ENCODE peak calls at places on chromosome 17, in eight cellular contexts. One of them, this sample, is unnamed.

GRCh38 chr17:51398647-51399046 is 138.3 kb downstream of the UTP18 start:
- DNase-seq in fibroblast of pulmonary artery: no peak
- DNase-seq in left ventricle myocardium inferior: no peak
- DNase-seq in D341Med: no peak
- DNase-seq in EH: no peak
- DNase-seq in stromal cell of bone marrow: no peak
- DNase-seq in frontal cortex: no peak
- DNase-seq in heart right ventricle: no peak
- DNase-seq in this sample: no peak

GRCh38 chr17:71801301-71801700 is 319.5 kb upstream of the SOX9 start:
- DNase-seq in fibroblast of pulmonary artery: no peak
- DNase-seq in left ventricle myocardium inferior: no peak
- DNase-seq in D341Med: no peak
- DNase-seq in EH: no peak
- DNase-seq in stromal cell of bone marrow: peak
- DNase-seq in frontal cortex: peak
- DNase-seq in heart right ventricle: no peak
- DNase-seq in this sample: peak

GRCh38 chr17:75783803-75784472 is 668 bp upstream of the UNK start:
- DNase-seq in fibroblast of pulmonary artery: no peak
- DNase-seq in left ventricle myocardium inferior: no peak
- DNase-seq in D341Med: no peak
- DNase-seq in EH: no peak
- DNase-seq in stromal cell of bone marrow: no peak
- DNase-seq in frontal cortex: no peak
- DNase-seq in heart right ventricle: no peak
- DNase-seq in this sample: no peak

GRCh38 chr17:59469786-59470485 is 95.5 kb upstream of the DHX40 start:
- DNase-seq in fibroblast of pulmonary artery: no peak
- DNase-seq in left ventricle myocardium inferior: no peak
- DNase-seq in D341Med: no peak
- DNase-seq in EH: no peak
- DNase-seq in stromal cell of bone marrow: no peak
- DNase-seq in frontal cortex: no peak
- DNase-seq in heart right ventricle: no peak
- DNase-seq in this sample: no peak

GRCh38 chr17:75589017-75589918 is 1.7 kb downstream of the MYO15B start:
- DNase-seq in fibroblast of pulmonary artery: peak
- DNase-seq in left ventricle myocardium inferior: peak
- DNase-seq in D341Med: peak
- DNase-seq in EH: peak
- DNase-seq in stromal cell of bone marrow: peak
- DNase-seq in frontal cortex: peak
- DNase-seq in heart right ventricle: peak
- DNase-seq in this sample: peak

GRCh38 chr17:38322156-38322779 is 21.5 kb downstream of the GPR179 start:
- DNase-seq in fibroblast of pulmonary artery: peak
- DNase-seq in left ventricle myocardium inferior: peak
- DNase-seq in D341Med: peak
- DNase-seq in EH: peak
- DNase-seq in stromal cell of bone marrow: no peak
- DNase-seq in frontal cortex: peak
- DNase-seq in heart right ventricle: peak
- DNase-seq in this sample: peak

GRCh38 chr17:74836191-74836590 is 23.5 kb downstream of the GRIN2C start:
- DNase-seq in fibroblast of pulmonary artery: no peak
- DNase-seq in left ventricle myocardium inferior: no peak
- DNase-seq in D341Med: no peak
- DNase-seq in EH: no peak
- DNase-seq in stromal cell of bone marrow: no peak
- DNase-seq in frontal cortex: no peak
- DNase-seq in heart right ventricle: no peak
- DNase-seq in this sample: no peak

GRCh38 chr17:69300222-69300621 is 26.7 kb downstream of the ABCA5 start:
- DNase-seq in fibroblast of pulmonary artery: peak
- DNase-seq in left ventricle myocardium inferior: no peak
- DNase-seq in D341Med: no peak
- DNase-seq in EH: peak
- DNase-seq in stromal cell of bone marrow: no peak
- DNase-seq in frontal cortex: no peak
- DNase-seq in heart right ventricle: no peak
- DNase-seq in this sample: no peak

GRCh38 chr17:9402590-9403199 is 172.9 kb downstream of the STX8 start:
- DNase-seq in fibroblast of pulmonary artery: peak
- DNase-seq in left ventricle myocardium inferior: no peak
- DNase-seq in D341Med: peak
- DNase-seq in EH: peak
- DNase-seq in stromal cell of bone marrow: no peak
- DNase-seq in frontal cortex: no peak
- DNase-seq in heart right ventricle: no peak
- DNase-seq in this sample: no peak

GRCh38 chr17:73620414-73620813 is 23.8 kb downstream of the SDK2 start:
- DNase-seq in fibroblast of pulmonary artery: no peak
- DNase-seq in left ventricle myocardium inferior: no peak
- DNase-seq in D341Med: no peak
- DNase-seq in EH: no peak
- DNase-seq in stromal cell of bone marrow: no peak
- DNase-seq in frontal cortex: no peak
- DNase-seq in heart right ventricle: no peak
- DNase-seq in this sample: no peak

GRCh38 chr17:81825841-81826471 is 7.1 kb downstream of the MCRIP1 start:
- DNase-seq in fibroblast of pulmonary artery: no peak
- DNase-seq in left ventricle myocardium inferior: no peak
- DNase-seq in D341Med: no peak
- DNase-seq in EH: no peak
- DNase-seq in stromal cell of bone marrow: no peak
- DNase-seq in frontal cortex: no peak
- DNase-seq in heart right ventricle: no peak
- DNase-seq in this sample: no peak